ENCODE peak calls at places on chromosomes 7 and 10, in eight cellular contexts. One of them, this sample, is unnamed.

GRCh38 chr7:25843467-25843866 is 308.5 kb upstream of the NFE2L3 start:
- DNase-seq in left ventricle myocardium inferior: no peak
- DNase-seq in heart left ventricle: no peak
- DNase-seq in right cardiac atrium: no peak
- DNase-seq in fibroblast of lung: no peak
- DNase-seq in HCT116: no peak
- DNase-seq in Peyer's patch: no peak
- DNase-seq in DND-41: no peak
- DNase-seq in this sample: no peak

GRCh38 chr10:44960098-44960480 is 487 bp downstream of the RASSF4 start:
- DNase-seq in left ventricle myocardium inferior: no peak
- DNase-seq in heart left ventricle: no peak
- DNase-seq in right cardiac atrium: no peak
- DNase-seq in fibroblast of lung: no peak
- DNase-seq in HCT116: no peak
- DNase-seq in Peyer's patch: no peak
- DNase-seq in DND-41: no peak
- DNase-seq in this sample: no peak

GRCh38 chr10:2280713-2281112 is 543.4 kb upstream of the ADARB2 start:
- DNase-seq in left ventricle myocardium inferior: no peak
- DNase-seq in heart left ventricle: no peak
- DNase-seq in right cardiac atrium: no peak
- DNase-seq in fibroblast of lung: no peak
- DNase-seq in HCT116: no peak
- DNase-seq in Peyer's patch: no peak
- DNase-seq in DND-41: no peak
- DNase-seq in this sample: no peak

GRCh38 chr7:91567111-91568012 is 303.1 kb downstream of the FZD1 start:
- DNase-seq in left ventricle myocardium inferior: no peak
- DNase-seq in heart left ventricle: no peak
- DNase-seq in right cardiac atrium: no peak
- DNase-seq in fibroblast of lung: no peak
- DNase-seq in HCT116: no peak
- DNase-seq in Peyer's patch: no peak
- DNase-seq in DND-41: no peak
- DNase-seq in this sample: no peak

GRCh38 chr10:98474628-98475027 is 27.9 kb upstream of the HPS1 start:
- DNase-seq in left ventricle myocardium inferior: no peak
- DNase-seq in heart left ventricle: no peak
- DNase-seq in right cardiac atrium: no peak
- DNase-seq in fibroblast of lung: no peak
- DNase-seq in HCT116: no peak
- DNase-seq in Peyer's patch: no peak
- DNase-seq in DND-41: no peak
- DNase-seq in this sample: no peak

GRCh38 chr7:130935564-130936157 is 201.7 kb upstream of the KLF14 start:
- DNase-seq in left ventricle myocardium inferior: no peak
- DNase-seq in heart left ventricle: no peak
- DNase-seq in right cardiac atrium: no peak
- DNase-seq in fibroblast of lung: no peak
- DNase-seq in HCT116: no peak
- DNase-seq in Peyer's patch: no peak
- DNase-seq in DND-41: no peak
- DNase-seq in this sample: no peak

GRCh38 chr7:120308171-120308570 is 35.2 kb downstream of the KCND2 start:
- DNase-seq in left ventricle myocardium inferior: no peak
- DNase-seq in heart left ventricle: no peak
- DNase-seq in right cardiac atrium: no peak
- DNase-seq in fibroblast of lung: no peak
- DNase-seq in HCT116: no peak
- DNase-seq in Peyer's patch: no peak
- DNase-seq in DND-41: no peak
- DNase-seq in this sample: no peak

GRCh38 chr7:5622746-5623145 is 158.7 kb downstream of the RNF216 start:
- DNase-seq in left ventricle myocardium inferior: no peak
- DNase-seq in heart left ventricle: no peak
- DNase-seq in right cardiac atrium: no peak
- DNase-seq in fibroblast of lung: no peak
- DNase-seq in HCT116: no peak
- DNase-seq in Peyer's patch: no peak
- DNase-seq in DND-41: no peak
- DNase-seq in this sample: no peak

GRCh38 chr7:155187061-155187785 is 110.5 kb upstream of the INSIG1 start:
- DNase-seq in left ventricle myocardium inferior: no peak
- DNase-seq in heart left ventricle: no peak
- DNase-seq in right cardiac atrium: no peak
- DNase-seq in fibroblast of lung: no peak
- DNase-seq in HCT116: no peak
- DNase-seq in Peyer's patch: no peak
- DNase-seq in DND-41: no peak
- DNase-seq in this sample: no peak

GRCh38 chr7:93025389-93025788 is 92.4 kb downstream of the SAMD9 start:
- DNase-seq in left ventricle myocardium inferior: no peak
- DNase-seq in heart left ventricle: no peak
- DNase-seq in right cardiac atrium: no peak
- DNase-seq in fibroblast of lung: no peak
- DNase-seq in HCT116: no peak
- DNase-seq in Peyer's patch: no peak
- DNase-seq in DND-41: no peak
- DNase-seq in this sample: no peak

GRCh38 chr7:91922857-91923256 is 17.8 kb upstream of the AKAP9 start:
- DNase-seq in left ventricle myocardium inferior: no peak
- DNase-seq in heart left ventricle: no peak
- DNase-seq in right cardiac atrium: no peak
- DNase-seq in fibroblast of lung: no peak
- DNase-seq in HCT116: no peak
- DNase-seq in Peyer's patch: no peak
- DNase-seq in DND-41: no peak
- DNase-seq in this sample: no peak

GRCh38 chr10:121127151-121127906 is 276.2 kb downstream of the WDR11 start:
- DNase-seq in left ventricle myocardium inferior: no peak
- DNase-seq in heart left ventricle: no peak
- DNase-seq in right cardiac atrium: no peak
- DNase-seq in fibroblast of lung: no peak
- DNase-seq in HCT116: no peak
- DNase-seq in Peyer's patch: no peak
- DNase-seq in DND-41: no peak
- DNase-seq in this sample: no peak

GRCh38 chr10:128530301-128530700 is 404.1 kb upstream of the MKI67 start:
- DNase-seq in left ventricle myocardium inferior: no peak
- DNase-seq in heart left ventricle: no peak
- DNase-seq in right cardiac atrium: no peak
- DNase-seq in fibroblast of lung: peak; percentile 1
- DNase-seq in HCT116: peak; percentile 15
- DNase-seq in Peyer's patch: no peak
- DNase-seq in DND-41: no peak
- DNase-seq in this sample: no peak

GRCh38 chr10:22539579-22540160 is 174.7 kb downstream of the PIP4K2A start:
- DNase-seq in left ventricle myocardium inferior: no peak
- DNase-seq in heart left ventricle: no peak
- DNase-seq in right cardiac atrium: no peak
- DNase-seq in fibroblast of lung: no peak
- DNase-seq in HCT116: no peak
- DNase-seq in Peyer's patch: no peak
- DNase-seq in DND-41: peak; percentile 13
- DNase-seq in this sample: no peak

DNA sequence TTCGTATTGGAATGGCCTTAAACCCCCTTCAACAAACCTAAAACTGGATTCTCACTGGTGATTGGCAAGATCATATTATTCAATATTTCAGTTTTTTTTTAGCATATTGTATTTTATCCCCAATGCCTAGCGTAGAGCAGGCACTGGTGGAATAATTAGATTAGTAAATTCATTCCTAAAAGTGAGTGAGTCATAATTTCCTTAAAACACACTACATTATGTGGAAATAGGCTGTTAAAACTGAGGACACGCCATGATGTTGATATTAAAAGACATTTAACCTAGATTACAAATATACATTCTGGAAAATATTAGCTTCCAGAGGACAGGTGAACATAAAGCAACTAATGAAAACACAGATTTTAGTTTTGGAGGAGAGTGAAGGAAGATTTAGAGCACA is 463.9 kb downstream of the PARD3 start:
- DNase-seq in left ventricle myocardium inferior: no peak
- DNase-seq in heart left ventricle: no peak
- DNase-seq in right cardiac atrium: no peak
- DNase-seq in fibroblast of lung: peak; percentile 34
- DNase-seq in HCT116: no peak
- DNase-seq in Peyer's patch: no peak
- DNase-seq in DND-41: no peak
- DNase-seq in this sample: no peak
- H3K27me3 ChIP-seq in left ventricle myocardium inferior: no peaks in the 10 kb centered on the region
- H3K27me3 ChIP-seq in heart left ventricle: no peaks in the 10 kb centered on the region
- H3K27me3 ChIP-seq in right cardiac atrium: no peaks in the 10 kb centered on the region
- H3K27me3 ChIP-seq in fibroblast of lung: no peaks in the 10 kb centered on the region
- H3K27me3 ChIP-seq in HCT116: no peaks in the 10 kb centered on the region
- H3K27me3 ChIP-seq in Peyer's patch: no peaks in the 10 kb centered on the region
- H3K27me3 ChIP-seq in DND-41: no peaks in the 10 kb centered on the region
- H3K27me3 ChIP-seq in this sample: no peaks in the 10 kb centered on the region

GRCh38 chr10:62087341-62087740 is 181.3 kb downstream of the RTKN2 start:
- DNase-seq in left ventricle myocardium inferior: no peak
- DNase-seq in heart left ventricle: no peak
- DNase-seq in right cardiac atrium: no peak
- DNase-seq in fibroblast of lung: no peak
- DNase-seq in HCT116: no peak
- DNase-seq in Peyer's patch: no peak
- DNase-seq in DND-41: no peak
- DNase-seq in this sample: no peak

GRCh38 chr10:62084434-62084833 is 182.9 kb downstream of the ARID5B start:
- DNase-seq in left ventricle myocardium inferior: no peak
- DNase-seq in heart left ventricle: no peak
- DNase-seq in right cardiac atrium: no peak
- DNase-seq in fibroblast of lung: peak; percentile 62
- DNase-seq in HCT116: no peak
- DNase-seq in Peyer's patch: no peak
- DNase-seq in DND-41: no peak
- DNase-seq in this sample: no peak

GRCh38 chr10:62085821-62086220 is 182.8 kb downstream of the RTKN2 start:
- DNase-seq in left ventricle myocardium inferior: no peak
- DNase-seq in heart left ventricle: no peak
- DNase-seq in right cardiac atrium: no peak
- DNase-seq in fibroblast of lung: no peak
- DNase-seq in HCT116: no peak
- DNase-seq in Peyer's patch: no peak
- DNase-seq in DND-41: no peak
- DNase-seq in this sample: no peak

GRCh38 chr10:62083868-62084267 is 182.4 kb downstream of the ARID5B start:
- DNase-seq in left ventricle myocardium inferior: peak; percentile 74
- DNase-seq in heart left ventricle: peak; percentile 80
- DNase-seq in right cardiac atrium: peak; percentile 87
- DNase-seq in fibroblast of lung: peak; percentile 89
- DNase-seq in HCT116: no peak
- DNase-seq in Peyer's patch: no peak
- DNase-seq in DND-41: no peak
- DNase-seq in this sample: no peak

DNA sequence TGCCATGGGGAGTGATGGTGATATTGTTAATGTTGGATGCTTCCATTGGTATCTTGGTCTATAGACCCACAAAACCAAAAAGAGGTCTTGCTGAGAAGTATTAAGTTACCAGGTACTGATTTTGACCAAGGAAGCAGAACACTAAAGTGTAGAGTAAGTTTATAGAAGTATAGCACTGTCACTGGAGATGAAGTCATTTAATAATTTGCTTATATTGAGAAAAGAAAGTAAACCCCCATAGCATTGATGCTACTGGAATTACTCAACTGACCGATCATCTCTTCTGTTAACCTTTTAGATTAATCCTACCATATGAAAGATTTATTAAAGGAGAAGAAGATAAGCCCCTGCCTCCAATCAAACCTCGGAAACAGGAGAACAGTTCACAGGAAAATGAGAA is 183.2 kb downstream of the RTKN2 start:
- DNase-seq in left ventricle myocardium inferior: no peak
- DNase-seq in heart left ventricle: no peak
- DNase-seq in right cardiac atrium: no peak
- DNase-seq in fibroblast of lung: no peak
- DNase-seq in HCT116: no peak
- DNase-seq in Peyer's patch: no peak
- DNase-seq in DND-41: no peak
- DNase-seq in this sample: no peak
- H3K27ac ChIP-seq in left ventricle myocardium inferior: peak overlapping the region; percentile 86
- H3K27ac ChIP-seq in heart left ventricle: peak overlapping the region; percentile 87
- H3K27ac ChIP-seq in right cardiac atrium: peak overlapping the region; percentile 53
- H3K27ac ChIP-seq in fibroblast of lung: peak overlapping the region; percentile 56
- H3K27ac ChIP-seq in HCT116: no peak overlapping the region
- H3K27ac ChIP-seq in Peyer's patch: no peak overlapping the region
- H3K27ac ChIP-seq in DND-41: no peak overlapping the region
- H3K27ac ChIP-seq in this sample: peak overlapping the region; percentile 89

DNA sequence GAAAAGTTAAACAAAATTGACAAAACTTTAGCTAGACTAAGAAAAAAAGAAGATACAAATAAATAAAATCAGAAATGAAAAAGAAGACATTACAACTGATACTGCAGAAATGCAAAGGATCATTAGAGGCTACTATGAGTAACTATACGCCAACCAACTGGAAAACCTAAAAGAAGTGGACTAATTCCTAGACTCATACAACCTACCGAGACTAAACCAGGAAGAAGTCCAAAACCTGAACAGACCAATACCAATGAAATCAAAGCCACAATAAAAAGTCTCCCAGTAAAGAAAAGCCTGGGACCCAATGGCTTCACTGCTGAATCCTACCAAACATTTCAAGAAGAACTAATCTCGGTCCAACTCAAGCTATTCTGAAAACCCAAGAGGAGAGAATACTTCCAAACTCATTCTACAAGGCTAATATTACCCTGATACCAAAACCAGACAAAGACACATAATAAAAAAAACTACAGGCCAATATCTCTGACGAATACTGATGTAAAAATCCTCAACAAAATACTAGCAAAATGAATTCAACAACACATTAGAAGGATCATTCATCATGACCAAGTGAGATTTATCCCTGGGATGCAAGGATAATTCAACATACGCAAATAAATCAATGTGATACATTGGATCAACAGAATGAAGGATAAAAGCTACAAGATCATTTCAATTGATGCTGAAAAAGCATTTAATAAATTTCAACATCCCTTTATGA is 20.3 kb downstream of the ELAPOR2 start:
- DNase-seq in left ventricle myocardium inferior: no peak
- DNase-seq in heart left ventricle: no peak
- DNase-seq in right cardiac atrium: no peak
- DNase-seq in fibroblast of lung: no peak
- DNase-seq in HCT116: no peak
- DNase-seq in Peyer's patch: no peak
- DNase-seq in DND-41: no peak
- DNase-seq in this sample: no peak
- H3K4me3 ChIP-seq in left ventricle myocardium inferior: peak overlapping the region; percentile 52
- H3K4me3 ChIP-seq in heart left ventricle: peak overlapping the region; percentile 10
- H3K4me3 ChIP-seq in right cardiac atrium: no peak overlapping the region
- H3K4me3 ChIP-seq in fibroblast of lung: peak overlapping the region; percentile 41
- H3K4me3 ChIP-seq in HCT116: peak overlapping the region; percentile 78
- H3K4me3 ChIP-seq in Peyer's patch: no peak overlapping the region
- H3K4me3 ChIP-seq in DND-41: no peak overlapping the region
- H3K4me3 ChIP-seq in this sample: peak overlapping the region; percentile 77

DNA sequence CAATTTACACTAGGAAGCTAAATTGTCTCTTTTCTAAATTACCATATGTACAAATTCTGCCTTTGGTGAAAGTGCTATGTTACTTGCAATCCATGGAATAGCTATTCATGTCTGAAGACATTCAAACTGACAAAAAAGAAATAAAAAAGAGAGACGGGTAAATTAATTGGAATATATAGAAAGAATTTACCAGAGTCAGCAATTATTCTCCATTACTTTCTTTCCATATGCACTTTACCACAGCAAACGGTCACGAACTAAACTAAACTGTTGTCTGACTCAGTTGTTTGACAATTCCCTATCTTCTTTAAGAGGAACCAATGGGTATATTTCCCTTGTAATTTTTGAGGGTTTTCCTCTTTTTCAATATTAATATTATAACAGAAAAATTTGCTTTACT is 85.7 kb downstream of the HOXA1 start:
- DNase-seq in left ventricle myocardium inferior: no peak
- DNase-seq in heart left ventricle: no peak
- DNase-seq in right cardiac atrium: no peak
- DNase-seq in fibroblast of lung: no peak
- DNase-seq in HCT116: no peak
- DNase-seq in Peyer's patch: no peak
- DNase-seq in DND-41: no peak
- DNase-seq in this sample: no peak
- H3K27me3 ChIP-seq in left ventricle myocardium inferior: peaks cover 14% of the 10 kb centered on the region
- H3K27me3 ChIP-seq in heart left ventricle: no peaks in the 10 kb centered on the region
- H3K27me3 ChIP-seq in right cardiac atrium: no peaks in the 10 kb centered on the region
- H3K27me3 ChIP-seq in fibroblast of lung: no peaks in the 10 kb centered on the region
- H3K27me3 ChIP-seq in HCT116: no peaks in the 10 kb centered on the region
- H3K27me3 ChIP-seq in Peyer's patch: no peaks in the 10 kb centered on the region
- H3K27me3 ChIP-seq in DND-41: no peaks in the 10 kb centered on the region
- H3K27me3 ChIP-seq in this sample: peaks cover 7% of the 10 kb centered on the region

This sample was measured in CD4-positive, CD25-positive, alpha-beta regulatory T cell.